ENCODE peak calls at places on chromosomes 11 and 22, in four cellular contexts. U is right atrium auricular region, O is GM18507, H is non-pigmented ciliary epithelial cell. D is an unnamed sample.

GRCh38 chr11:4072668-4073285 is 21.8 kb upstream of the RRM1 start:
- DNase-seq in U (peak; percentile 75), O (peak; percentile 25), H (peak; percentile 43), D (peak; percentile 80)

GRCh38 chr11:134139873-134140331 is 71.0 kb downstream of the JAM3 start:
- DNase-seq in U (peak; percentile 75), O (peak; percentile 9), H (peak; percentile 62), D (peak; percentile 83)

GRCh38 chr11:123588117-123588815 is 66.2 kb downstream of the SCN3B start:
- DNase-seq in U (no peak), O (no peak), H (no peak), D (no peak)

GRCh38 chr22:24060375-24060788 is 49.3 kb downstream of the CABIN1 start:
- DNase-seq in U (peak; percentile 69), O (no peak), H (peak; percentile 87), D (peak; percentile 96)

GRCh38 chr22:43014062-43014875 is 680 bp downstream of the PACSIN2 start:
- DNase-seq in U (no peak), O (no peak), H (no peak), D (no peak)

GRCh38 chr11:46309669-46310288 is 32.3 kb downstream of the CREB3L1 start:
- DNase-seq in U (no peak), O (no peak), H (no peak), D (no peak)

GRCh38 chr22:37701121-37701786 is 4.4 kb downstream of the TRIOBP start:
- DNase-seq in U (no peak), O (no peak), H (no peak), D (peak; percentile 32)

GRCh38 chr22:45317551-45318167 is 7.9 kb downstream of the FAM118A start:
- DNase-seq in U (peak; percentile 85), O (no peak), H (no peak), D (peak; percentile 37)

GRCh38 chr11:123386746-123387510 is 43.1 kb upstream of the GRAMD1B start:
- DNase-seq in U (no peak), O (no peak), H (peak; percentile 23), D (peak; percentile 43)

GRCh38 chr11:108852701-108853100 is 187.8 kb downstream of the DDX10 start:
- DNase-seq in U (no peak), O (no peak), H (no peak), D (no peak)

GRCh38 chr11:90764691-90765090 is 541.8 kb upstream of the CHORDC1 start:
- DNase-seq in U (no peak), O (no peak), H (no peak), D (no peak)

GRCh38 chr22:19085233-19086043 is 36.8 kb downstream of the DGCR2 start:
- DNase-seq in U (peak; percentile 38), O (peak; percentile 50), H (no peak), D (peak; percentile 52)

GRCh38 chr11:6418199-6418957 is 516 bp downstream of the APBB1 start:
- DNase-seq in U (no peak), O (no peak), H (no peak), D (no peak)

GRCh38 chr11:116833816-116834534 is 3.4 kb downstream of the APOA1 start:
- DNase-seq in U (no peak), O (no peak), H (no peak), D (no peak)

GRCh38 chr11:19683141-19683805 is 29.4 kb upstream of the NAV2 start:
- DNase-seq in U (peak; percentile 87), O (no peak), H (no peak), D (no peak)

GRCh38 chr11:111840143-111840542 is 31.2 kb downstream of the ALG9 start:
- DNase-seq in U (no peak), O (no peak), H (no peak), D (no peak)

GRCh38 chr11:83410605-83411565 is 124.7 kb upstream of the CCDC90B start:
- DNase-seq in U (no peak), O (no peak), H (no peak), D (no peak)

GRCh38 chr22:16651217-16651616 is 58.6 kb upstream of the CCT8L2 start:
- DNase-seq in U (no peak), O (no peak), H (no peak), D (no peak)

GRCh38 chr11:118226294-118226693 is 1.5 kb upstream of the JAML start:
- DNase-seq in U (no peak), O (no peak), H (no peak), D (no peak)

D was measured in IMR-90.